ENCODE peak calls at places on chromosomes 1 and 21, in seven cellular contexts. W is mesenchymal stem cell, V is esophagus squamous epithelium, S is heart right ventricle, I is tibial artery, N is uterus, H is H7. D is an unnamed sample.

GRCh38 chr1:225483818-225484656 is 56.2 kb upstream of the LBR start:
- DNase-seq in W (no peak), V (no peak), S (no peak), I (peak; percentile 76), N (peak; percentile 8), H (no peak), D (no peak)

GRCh38 chr1:234398849-234399381 is 25.7 kb downstream of the COA6 start:
- DNase-seq in W (no peak), V (no peak), S (no peak), I (no peak), N (no peak), H (no peak), D (peak; percentile 39)

GRCh38 chr1:162497104-162497722 is 405 bp upstream of the UHMK1 start:
- DNase-seq in W (no peak), V (no peak), S (peak; percentile 5), I (no peak), N (no peak), H (no peak), D (no peak)

GRCh38 chr1:54397090-54397591 is 9.1 kb downstream of the SSBP3 start:
- DNase-seq in W (no peak), V (no peak), S (peak; percentile 69), I (no peak), N (no peak), H (no peak), D (peak; percentile 32)

GRCh38 chr1:116373451-116374339 is 651 bp downstream of the ATP1A1 start:
- DNase-seq in W (peak; percentile 60), V (peak; percentile 14), S (peak; percentile 75), I (peak; percentile 85), N (peak; percentile 60), H (peak; percentile 87), D (peak; percentile 62)

GRCh38 chr1:203444077-203444683 is 31.4 kb upstream of the PRELP start:
- DNase-seq in W (no peak), V (no peak), S (no peak), I (peak; percentile 62), N (no peak), H (no peak), D (no peak)

GRCh38 chr1:206866062-206866461 is 639 bp downstream of the IL20 start:
- DNase-seq in W (peak; percentile 55), V (no peak), S (no peak), I (no peak), N (peak; percentile 17), H (no peak), D (peak; percentile 58)

GRCh38 chr21:44686843-44687561 is 5.0 kb upstream of the KRTAP12-1 start:
- DNase-seq in W (no peak), V (no peak), S (no peak), I (peak; percentile 50), N (no peak), H (peak; percentile 58), D (no peak)

GRCh38 chr1:59759156-59759925 is 55.4 kb upstream of the HOOK1 start:
- DNase-seq in W (peak; percentile 84), V (peak; percentile 12), S (peak; percentile 76), I (peak; percentile 91), N (peak; percentile 89), H (peak; percentile 71), D (peak; percentile 93)

GRCh38 chr1:153509729-153510354 is 25.9 kb downstream of the S100A6 start:
- DNase-seq in W (peak; percentile 43), V (no peak), S (no peak), I (no peak), N (no peak), H (peak; percentile 74), D (no peak)

GRCh38 chr1:20846461-20847374 is 59.6 kb upstream of the HP1BP3 start:
- DNase-seq in W (no peak), V (no peak), S (no peak), I (no peak), N (no peak), H (no peak), D (no peak)

GRCh38 chr1:8441466-8441865 is 123.6 kb downstream of the SLC45A1 start:
- DNase-seq in W (no peak), V (no peak), S (no peak), I (no peak), N (no peak), H (no peak), D (no peak)

GRCh38 chr1:231463541-231463940 is 41.5 kb upstream of the EGLN1 start:
- DNase-seq in W (no peak), V (no peak), S (no peak), I (no peak), N (no peak), H (no peak), D (no peak)

GRCh38 chr1:22414244-22414751 is 37.4 kb upstream of the ZBTB40 start:
- DNase-seq in W (peak; percentile 85), V (no peak), S (no peak), I (no peak), N (no peak), H (no peak), D (no peak)

GRCh38 chr1:152013664-152014237 is 20.1 kb upstream of the S100A10 start:
- DNase-seq in W (peak; percentile 60), V (no peak), S (no peak), I (no peak), N (no peak), H (peak; percentile 59), D (peak; percentile 62)

GRCh38 chr1:177937931-177938330 is 31.9 kb downstream of the SEC16B start:
- DNase-seq in W (peak; percentile 20), V (no peak), S (no peak), I (no peak), N (no peak), H (no peak), D (peak; percentile 69)

GRCh38 chr1:35932158-35932636 is 1.3 kb downstream of the AGO3 start:
- DNase-seq in W (no peak), V (no peak), S (no peak), I (no peak), N (no peak), H (no peak), D (no peak)

GRCh38 chr1:58432813-58433668 is 113.5 kb downstream of the OMA1 start:
- DNase-seq in W (peak; percentile 55), V (no peak), S (no peak), I (peak; percentile 74), N (no peak), H (peak; percentile 78), D (peak; percentile 52)

GRCh38 chr1:7707527-7707926 is 63.6 kb upstream of the VAMP3 start:
- DNase-seq in W (peak; percentile 17), V (no peak), S (no peak), I (no peak), N (no peak), H (no peak), D (no peak)

GRCh38 chr1:36913523-36914060 is 120.7 kb downstream of the GRIK3 start:
- DNase-seq in W (no peak), V (no peak), S (no peak), I (peak; percentile 17), N (no peak), H (peak; percentile 68), D (no peak)

GRCh38 chr1:231211005-231211857 is 29.8 kb upstream of the GNPAT start:
- DNase-seq in W (peak; percentile 74), V (peak; percentile 42), S (peak; percentile 71), I (peak; percentile 78), N (peak; percentile 70), H (peak; percentile 94), D (peak; percentile 66)

GRCh38 chr1:208107817-208108608 is 136.2 kb downstream of the PLXNA2 start:
- DNase-seq in W (peak; percentile 56), V (no peak), S (no peak), I (no peak), N (peak; percentile 63), H (no peak), D (peak; percentile 79)

GRCh38 chr1:185446131-185446530 is 129.1 kb upstream of the IVNS1ABP start:
- DNase-seq in W (no peak), V (no peak), S (no peak), I (no peak), N (no peak), H (no peak), D (no peak)

GRCh38 chr1:25971044-25971881 is 26.6 kb downstream of the PAFAH2 start:
- DNase-seq in W (no peak), V (no peak), S (no peak), I (no peak), N (no peak), H (peak; percentile 55), D (no peak)

GRCh38 chr1:4786061-4786460 is 131.7 kb downstream of the AJAP1 start:
- DNase-seq in W (no peak), V (no peak), S (no peak), I (peak; percentile 41), N (no peak), H (no peak), D (no peak)

GRCh38 chr1:70587803-70588465 is 176.9 kb downstream of the CTH start:
- DNase-seq in W (no peak), V (no peak), S (no peak), I (no peak), N (no peak), H (no peak), D (no peak)

GRCh38 chr1:200780545-200781444 is 42.1 kb downstream of the CAMSAP2 start:
- DNase-seq in W (no peak), V (no peak), S (no peak), I (no peak), N (no peak), H (no peak), D (peak; percentile 56)

GRCh38 chr1:162384601-162385279 is 3.2 kb downstream of the C1orf226 start:
- DNase-seq in W (no peak), V (no peak), S (no peak), I (peak; percentile 44), N (no peak), H (peak; percentile 31), D (no peak)

GRCh38 chr21:34544032-34544496 is 32.1 kb upstream of the KCNE1 start:
- DNase-seq in W (peak; percentile 64), V (no peak), S (peak; percentile 78), I (no peak), N (peak; percentile 30), H (peak; percentile 68), D (peak; percentile 90)

GRCh38 chr1:119008483-119009299 is 20.5 kb upstream of the TBX15 start:
- DNase-seq in W (peak; percentile 61), V (no peak), S (peak; percentile 36), I (peak; percentile 67), N (no peak), H (peak; percentile 74), D (peak; percentile 84)
- H3K4me3 ChIP-seq in W (peak overlapping the region; percentile 43), V (peak overlapping the region; percentile 4), S (peak overlapping the region; percentile 25), I (peak overlapping the region; percentile 27), N (no peak overlapping the region), H (peak overlapping the region; percentile 26), D (peak overlapping the region; percentile 27)

GRCh38 chr21:38266732-38267131 is 9.9 kb downstream of the KCNJ15 start:
- DNase-seq in W (peak; percentile 28), V (no peak), S (no peak), I (no peak), N (no peak), H (no peak), D (peak; percentile 39)
- H3K4me3 ChIP-seq in W (no peak overlapping the region), V (no peak overlapping the region), S (no peak overlapping the region), I (no peak overlapping the region), N (no peak overlapping the region), H (no peak overlapping the region), D (no peak overlapping the region)

GRCh38 chr21:45820171-45821091 is 161.1 kb upstream of the COL6A1 start:
- DNase-seq in W (peak; percentile 91), V (no peak), S (peak; percentile 64), I (peak; percentile 69), N (peak; percentile 82), H (peak; percentile 96), D (peak; percentile 93)
- H3K4me3 ChIP-seq in W (no peak overlapping the region), V (no peak overlapping the region), S (no peak overlapping the region), I (no peak overlapping the region), N (no peak overlapping the region), H (no peak overlapping the region), D (no peak overlapping the region)

DNA sequence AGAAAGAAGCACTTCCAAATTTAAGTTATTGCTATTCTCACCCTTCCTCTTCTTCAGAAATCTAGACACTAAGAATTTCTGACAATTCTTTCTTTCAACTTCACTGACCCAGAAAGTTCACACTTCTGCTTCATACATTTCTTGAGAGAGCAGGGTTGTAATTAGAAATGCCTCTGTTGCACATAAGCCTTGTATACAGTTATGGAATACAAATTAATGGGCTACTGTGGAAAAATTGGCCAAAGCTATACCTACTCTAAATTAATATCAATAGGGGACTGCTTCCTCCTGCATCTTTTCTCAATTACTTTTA is 1.5 kb downstream of the TNFSF18 start:
- DNase-seq in W (no peak), V (no peak), S (no peak), I (no peak), N (no peak), H (no peak), D (no peak)
- H3K4me3 ChIP-seq in W (no peak overlapping the region), V (no peak overlapping the region), S (no peak overlapping the region), I (no peak overlapping the region), N (no peak overlapping the region), H (no peak overlapping the region), D (no peak overlapping the region)

D was measured in cardiac fibroblast.